ENCODE peak calls at places on chromosomes 5 and 9, in five cellular contexts. One of them, this sample, is unnamed.

GRCh38 chr9:115594551-115594950 is 476.6 kb upstream of the TNC start:
- DNase-seq in ACHN: no peak
- DNase-seq in stimulated activated CD4-positive, alpha-beta T cell treated with anti-CD3 and anti-CD28 coated beads, Interleukin-2, amount 100 ng/mL, for 48 hours: no peak
- DNase-seq in KBM-7: no peak
- DNase-seq in stimulated activated CD8-positive, alpha-beta memory T cell treated with anti-CD3 and anti-CD28 coated beads, Interleukin-12 subunit alpha, Interleukin-12 subunit beta, amount 100 ng/mL, for 1 hour: no peak
- DNase-seq in this sample: peak

GRCh38 chr9:110179734-110180133 is 28.2 kb downstream of the C9orf152 start:
- DNase-seq in ACHN: peak
- DNase-seq in stimulated activated CD4-positive, alpha-beta T cell treated with anti-CD3 and anti-CD28 coated beads, Interleukin-2, amount 100 ng/mL, for 48 hours: no peak
- DNase-seq in KBM-7: no peak
- DNase-seq in stimulated activated CD8-positive, alpha-beta memory T cell treated with anti-CD3 and anti-CD28 coated beads, Interleukin-12 subunit alpha, Interleukin-12 subunit beta, amount 100 ng/mL, for 1 hour: no peak
- DNase-seq in this sample: peak

GRCh38 chr9:136459425-136459824 is 19.8 kb upstream of the INPP5E start:
- DNase-seq in ACHN: no peak
- DNase-seq in stimulated activated CD4-positive, alpha-beta T cell treated with anti-CD3 and anti-CD28 coated beads, Interleukin-2, amount 100 ng/mL, for 48 hours: no peak
- DNase-seq in KBM-7: no peak
- DNase-seq in stimulated activated CD8-positive, alpha-beta memory T cell treated with anti-CD3 and anti-CD28 coated beads, Interleukin-12 subunit alpha, Interleukin-12 subunit beta, amount 100 ng/mL, for 1 hour: no peak
- DNase-seq in this sample: no peak

GRCh38 chr5:34509392-34509791 is 146.7 kb upstream of the RAI14 start:
- DNase-seq in ACHN: no peak
- DNase-seq in stimulated activated CD4-positive, alpha-beta T cell treated with anti-CD3 and anti-CD28 coated beads, Interleukin-2, amount 100 ng/mL, for 48 hours: no peak
- DNase-seq in KBM-7: no peak
- DNase-seq in stimulated activated CD8-positive, alpha-beta memory T cell treated with anti-CD3 and anti-CD28 coated beads, Interleukin-12 subunit alpha, Interleukin-12 subunit beta, amount 100 ng/mL, for 1 hour: no peak
- DNase-seq in this sample: no peak

GRCh38 chr9:37200572-37201005 is 80.2 kb downstream of the ZCCHC7 start:
- DNase-seq in ACHN: no peak
- DNase-seq in stimulated activated CD4-positive, alpha-beta T cell treated with anti-CD3 and anti-CD28 coated beads, Interleukin-2, amount 100 ng/mL, for 48 hours: no peak
- DNase-seq in KBM-7: peak
- DNase-seq in stimulated activated CD8-positive, alpha-beta memory T cell treated with anti-CD3 and anti-CD28 coated beads, Interleukin-12 subunit alpha, Interleukin-12 subunit beta, amount 100 ng/mL, for 1 hour: no peak
- DNase-seq in this sample: peak

GRCh38 chr5:141783599-141784296 is 94.5 kb downstream of the PCDH1 start:
- DNase-seq in ACHN: peak
- DNase-seq in stimulated activated CD4-positive, alpha-beta T cell treated with anti-CD3 and anti-CD28 coated beads, Interleukin-2, amount 100 ng/mL, for 48 hours: no peak
- DNase-seq in KBM-7: no peak
- DNase-seq in stimulated activated CD8-positive, alpha-beta memory T cell treated with anti-CD3 and anti-CD28 coated beads, Interleukin-12 subunit alpha, Interleukin-12 subunit beta, amount 100 ng/mL, for 1 hour: no peak
- DNase-seq in this sample: no peak

GRCh38 chr9:134179918-134180785 is 15.8 kb upstream of the RNU6ATAC start:
- DNase-seq in ACHN: no peak
- DNase-seq in stimulated activated CD4-positive, alpha-beta T cell treated with anti-CD3 and anti-CD28 coated beads, Interleukin-2, amount 100 ng/mL, for 48 hours: no peak
- DNase-seq in KBM-7: no peak
- DNase-seq in stimulated activated CD8-positive, alpha-beta memory T cell treated with anti-CD3 and anti-CD28 coated beads, Interleukin-12 subunit alpha, Interleukin-12 subunit beta, amount 100 ng/mL, for 1 hour: no peak
- DNase-seq in this sample: no peak

GRCh38 chr9:95505072-95505471 is 11.7 kb downstream of the PTCH1 start:
- DNase-seq in ACHN: no peak
- DNase-seq in stimulated activated CD4-positive, alpha-beta T cell treated with anti-CD3 and anti-CD28 coated beads, Interleukin-2, amount 100 ng/mL, for 48 hours: no peak
- DNase-seq in KBM-7: no peak
- DNase-seq in stimulated activated CD8-positive, alpha-beta memory T cell treated with anti-CD3 and anti-CD28 coated beads, Interleukin-12 subunit alpha, Interleukin-12 subunit beta, amount 100 ng/mL, for 1 hour: no peak
- DNase-seq in this sample: no peak

GRCh38 chr9:132671620-132672412 is 1.6 kb downstream of the GTF3C4 start:
- DNase-seq in ACHN: no peak
- DNase-seq in stimulated activated CD4-positive, alpha-beta T cell treated with anti-CD3 and anti-CD28 coated beads, Interleukin-2, amount 100 ng/mL, for 48 hours: no peak
- DNase-seq in KBM-7: peak
- DNase-seq in stimulated activated CD8-positive, alpha-beta memory T cell treated with anti-CD3 and anti-CD28 coated beads, Interleukin-12 subunit alpha, Interleukin-12 subunit beta, amount 100 ng/mL, for 1 hour: no peak
- DNase-seq in this sample: peak

GRCh38 chr5:153712946-153713345 is 222.5 kb downstream of the GRIA1 start:
- DNase-seq in ACHN: no peak
- DNase-seq in stimulated activated CD4-positive, alpha-beta T cell treated with anti-CD3 and anti-CD28 coated beads, Interleukin-2, amount 100 ng/mL, for 48 hours: no peak
- DNase-seq in KBM-7: no peak
- DNase-seq in stimulated activated CD8-positive, alpha-beta memory T cell treated with anti-CD3 and anti-CD28 coated beads, Interleukin-12 subunit alpha, Interleukin-12 subunit beta, amount 100 ng/mL, for 1 hour: no peak
- DNase-seq in this sample: no peak

GRCh38 chr5:158483202-158483870 is 616.4 kb downstream of the EBF1 start:
- DNase-seq in ACHN: no peak
- DNase-seq in stimulated activated CD4-positive, alpha-beta T cell treated with anti-CD3 and anti-CD28 coated beads, Interleukin-2, amount 100 ng/mL, for 48 hours: no peak
- DNase-seq in KBM-7: no peak
- DNase-seq in stimulated activated CD8-positive, alpha-beta memory T cell treated with anti-CD3 and anti-CD28 coated beads, Interleukin-12 subunit alpha, Interleukin-12 subunit beta, amount 100 ng/mL, for 1 hour: no peak
- DNase-seq in this sample: no peak

GRCh38 chr9:115057559-115057958 is 60.4 kb downstream of the TNC start:
- DNase-seq in ACHN: no peak
- DNase-seq in stimulated activated CD4-positive, alpha-beta T cell treated with anti-CD3 and anti-CD28 coated beads, Interleukin-2, amount 100 ng/mL, for 48 hours: no peak
- DNase-seq in KBM-7: no peak
- DNase-seq in stimulated activated CD8-positive, alpha-beta memory T cell treated with anti-CD3 and anti-CD28 coated beads, Interleukin-12 subunit alpha, Interleukin-12 subunit beta, amount 100 ng/mL, for 1 hour: no peak
- DNase-seq in this sample: peak

This sample was measured in fibroblast of the aortic adventitia.